ENCODE peak calls at places on chromosome 21, in six cellular contexts. W is HepG2, J is astrocyte, E is GM23338, D is GM12878, O is mammary epithelial cell. R is an unnamed sample.

GRCh38 chr21:41321211-41321907 is 4.8 kb downstream of the FAM3B start:
- DNase-seq in D (no peak), E (no peak), O (no peak), W (no peak), J (no peak), R (no peak)

GRCh38 chr21:36022704-36023103 is 37.6 kb downstream of the SETD4 start:
- DNase-seq in D (no peak), W (no peak), O (no peak), E (no peak), J (no peak), R (no peak)

GRCh38 chr21:45971487-45972352 is 9.8 kb upstream of the COL6A1 start:
- DNase-seq in D (no peak), O (no peak), J (peak), E (peak), W (no peak), R (no peak)

GRCh38 chr21:29377266-29377665 is 78.5 kb downstream of the BACH1 start:
- DNase-seq in E (no peak), D (no peak), O (no peak), W (no peak), J (no peak), R (no peak)

GRCh38 chr21:25850126-25850831 is 115.5 kb downstream of the GABPA start:
- DNase-seq in J (no peak), W (no peak), O (peak), D (no peak), E (no peak), R (no peak)

GRCh38 chr21:33101300-33102005 is 31.5 kb downstream of the OLIG1 start:
- DNase-seq in J (no peak), E (peak), D (no peak), W (no peak), O (no peak), R (no peak)

GRCh38 chr21:41597811-41598231 is 89.9 kb upstream of the TMPRSS2 start:
- DNase-seq in O (no peak), E (no peak), J (no peak), D (no peak), W (no peak), R (no peak)

GRCh38 chr21:36166705-36167104 is 10.1 kb downstream of the DOP1B start:
- DNase-seq in J (no peak), O (no peak), D (no peak), E (no peak), W (no peak), R (no peak)

GRCh38 chr21:45333583-45334121 is 46.0 kb upstream of the POFUT2 start:
- DNase-seq in D (no peak), O (peak), E (no peak), W (no peak), J (no peak), R (no peak)

GRCh38 chr21:37210799-37211198 is 56.3 kb downstream of the VPS26C start:
- DNase-seq in O (no peak), W (no peak), D (no peak), E (no peak), J (no peak), R (no peak)

GRCh38 chr21:34885636-34886553 is 163.2 kb downstream of the RUNX1 start:
- DNase-seq in D (no peak), O (no peak), J (no peak), E (peak), W (peak), R (peak)
- TF ChIP-seq CTCF in D (no peak), O (no peak), J (no peak), E (no peak), W (no peak), R (no peak)

GRCh38 chr21:38840456-38841129 is 34.9 kb downstream of the ETS2 start:
- DNase-seq in E (no peak), O (no peak), J (no peak), W (no peak), D (no peak), R (no peak)
- H2AFZ ChIP-seq in E (no peak), O (no peak), J (no peak), W (no peak), D (no peak), R (no peak)

GRCh38 chr21:31326478-31327247 is 17.4 kb downstream of the TIAM1 start:
- DNase-seq in D (peak), W (no peak), O (no peak), E (no peak), J (peak), R (no peak)
- H3K4me3 ChIP-seq in D (peak), W (no peak), O (no peak), E (no peak), J (no peak), R (no peak)

GRCh38 chr21:18164483-18164882 is 80.2 kb upstream of the CHODL start:
- DNase-seq in W (no peak), E (no peak), O (no peak), J (no peak), D (no peak), R (peak)

GRCh38 chr21:18170221-18170620 is 74.4 kb upstream of the CHODL start:
- DNase-seq in W (no peak), E (no peak), J (no peak), D (no peak), O (no peak), R (no peak)

GRCh38 chr21:18168108-18168507 is 76.5 kb upstream of the CHODL start:
- DNase-seq in D (no peak), J (no peak), W (no peak), O (no peak), E (no peak), R (no peak)

GRCh38 chr21:18161841-18162240 is 82.8 kb upstream of the CHODL start:
- DNase-seq in J (no peak), D (no peak), W (no peak), E (no peak), O (no peak), R (no peak)

GRCh38 chr21:18164933-18165332 is 79.7 kb upstream of the CHODL start:
- DNase-seq in D (no peak), W (no peak), J (no peak), E (peak), O (no peak), R (no peak)
- TF ChIP-seq CTCF in D (no peak), W (no peak), J (no peak), E (peak), O (no peak), R (no peak)